ENCODE peak calls at places on chromosomes 16 and 17, in five cellular contexts. One of them, this sample, is unnamed.

GRCh38 chr17:45156242-45156641 is 5.4 kb upstream of the HEXIM2 start:
- DNase-seq in dermis microvascular lymphatic vessel endothelial cell: no peak
- DNase-seq in fibroblast of pulmonary artery: no peak
- DNase-seq in stimulated activated CD4-positive, alpha-beta T cell treated with anti-CD3 and anti-CD28 coated beads, TNF-alpha, amount 100 ng/mL, for 24 hours: no peak
- DNase-seq in epithelial cell of prostate: no peak
- DNase-seq in this sample: no peak

GRCh38 chr16:13767215-13767614 is 152.7 kb upstream of the ERCC4 start:
- DNase-seq in epithelial cell of prostate: no peak
- DNase-seq in fibroblast of pulmonary artery: no peak
- DNase-seq in dermis microvascular lymphatic vessel endothelial cell: no peak
- DNase-seq in stimulated activated CD4-positive, alpha-beta T cell treated with anti-CD3 and anti-CD28 coated beads, TNF-alpha, amount 100 ng/mL, for 24 hours: no peak
- DNase-seq in this sample: no peak

GRCh38 chr16:28183441-28183840 is 28.3 kb downstream of the XPO6 start:
- DNase-seq in epithelial cell of prostate: no peak
- DNase-seq in fibroblast of pulmonary artery: no peak
- DNase-seq in dermis microvascular lymphatic vessel endothelial cell: no peak
- DNase-seq in stimulated activated CD4-positive, alpha-beta T cell treated with anti-CD3 and anti-CD28 coated beads, TNF-alpha, amount 100 ng/mL, for 24 hours: no peak
- DNase-seq in this sample: no peak

GRCh38 chr16:86848821-86849220 is 270.5 kb downstream of the FOXL1 start:
- DNase-seq in stimulated activated CD4-positive, alpha-beta T cell treated with anti-CD3 and anti-CD28 coated beads, TNF-alpha, amount 100 ng/mL, for 24 hours: no peak
- DNase-seq in dermis microvascular lymphatic vessel endothelial cell: no peak
- DNase-seq in fibroblast of pulmonary artery: no peak
- DNase-seq in epithelial cell of prostate: no peak
- DNase-seq in this sample: no peak

GRCh38 chr17:58156839-58157803 is 8.9 kb downstream of the OR4D1 start:
- DNase-seq in stimulated activated CD4-positive, alpha-beta T cell treated with anti-CD3 and anti-CD28 coated beads, TNF-alpha, amount 100 ng/mL, for 24 hours: peak
- DNase-seq in epithelial cell of prostate: no peak
- DNase-seq in fibroblast of pulmonary artery: no peak
- DNase-seq in dermis microvascular lymphatic vessel endothelial cell: no peak
- DNase-seq in this sample: peak

GRCh38 chr16:80981103-80981502 is 25.6 kb downstream of the CMC2 start:
- DNase-seq in fibroblast of pulmonary artery: no peak
- DNase-seq in stimulated activated CD4-positive, alpha-beta T cell treated with anti-CD3 and anti-CD28 coated beads, TNF-alpha, amount 100 ng/mL, for 24 hours: no peak
- DNase-seq in epithelial cell of prostate: no peak
- DNase-seq in dermis microvascular lymphatic vessel endothelial cell: no peak
- DNase-seq in this sample: no peak

GRCh38 chr16:58850627-58851024 is 116.5 kb upstream of the GOT2 start:
- DNase-seq in stimulated activated CD4-positive, alpha-beta T cell treated with anti-CD3 and anti-CD28 coated beads, TNF-alpha, amount 100 ng/mL, for 24 hours: no peak
- DNase-seq in epithelial cell of prostate: no peak
- DNase-seq in fibroblast of pulmonary artery: no peak
- DNase-seq in dermis microvascular lymphatic vessel endothelial cell: no peak
- DNase-seq in this sample: no peak

GRCh38 chr16:72791786-72792185 is 256.1 kb downstream of the ZFHX3 start:
- DNase-seq in dermis microvascular lymphatic vessel endothelial cell: no peak
- DNase-seq in epithelial cell of prostate: no peak
- DNase-seq in fibroblast of pulmonary artery: no peak
- DNase-seq in stimulated activated CD4-positive, alpha-beta T cell treated with anti-CD3 and anti-CD28 coated beads, TNF-alpha, amount 100 ng/mL, for 24 hours: no peak
- DNase-seq in this sample: no peak

GRCh38 chr16:852451-853185 is 52.1 kb upstream of the GNG13 start:
- DNase-seq in epithelial cell of prostate: no peak
- DNase-seq in dermis microvascular lymphatic vessel endothelial cell: no peak
- DNase-seq in fibroblast of pulmonary artery: no peak
- DNase-seq in stimulated activated CD4-positive, alpha-beta T cell treated with anti-CD3 and anti-CD28 coated beads, TNF-alpha, amount 100 ng/mL, for 24 hours: no peak
- DNase-seq in this sample: no peak

GRCh38 chr17:81153340-81153803 is 11.9 kb upstream of the PVALEF start:
- DNase-seq in dermis microvascular lymphatic vessel endothelial cell: peak
- DNase-seq in epithelial cell of prostate: no peak
- DNase-seq in stimulated activated CD4-positive, alpha-beta T cell treated with anti-CD3 and anti-CD28 coated beads, TNF-alpha, amount 100 ng/mL, for 24 hours: no peak
- DNase-seq in fibroblast of pulmonary artery: peak
- DNase-seq in this sample: no peak

GRCh38 chr17:82491196-82491530 is 28.4 kb upstream of the FOXK2 start:
- DNase-seq in epithelial cell of prostate: no peak
- DNase-seq in fibroblast of pulmonary artery: no peak
- DNase-seq in stimulated activated CD4-positive, alpha-beta T cell treated with anti-CD3 and anti-CD28 coated beads, TNF-alpha, amount 100 ng/mL, for 24 hours: no peak
- DNase-seq in dermis microvascular lymphatic vessel endothelial cell: no peak
- DNase-seq in this sample: no peak

GRCh38 chr16:89096768-89097527 is 3.3 kb downstream of the ACSF3 start:
- DNase-seq in stimulated activated CD4-positive, alpha-beta T cell treated with anti-CD3 and anti-CD28 coated beads, TNF-alpha, amount 100 ng/mL, for 24 hours: peak
- DNase-seq in epithelial cell of prostate: no peak
- DNase-seq in dermis microvascular lymphatic vessel endothelial cell: no peak
- DNase-seq in fibroblast of pulmonary artery: no peak
- DNase-seq in this sample: no peak

GRCh38 chr16:87924937-87925670 is 11.2 kb downstream of the CA5A start:
- DNase-seq in fibroblast of pulmonary artery: no peak
- DNase-seq in dermis microvascular lymphatic vessel endothelial cell: no peak
- DNase-seq in epithelial cell of prostate: peak
- DNase-seq in stimulated activated CD4-positive, alpha-beta T cell treated with anti-CD3 and anti-CD28 coated beads, TNF-alpha, amount 100 ng/mL, for 24 hours: no peak
- DNase-seq in this sample: no peak

GRCh38 chr17:45953561-45953960 is 45.5 kb upstream of the STH start:
- DNase-seq in fibroblast of pulmonary artery: no peak
- DNase-seq in stimulated activated CD4-positive, alpha-beta T cell treated with anti-CD3 and anti-CD28 coated beads, TNF-alpha, amount 100 ng/mL, for 24 hours: no peak
- DNase-seq in dermis microvascular lymphatic vessel endothelial cell: no peak
- DNase-seq in epithelial cell of prostate: no peak
- DNase-seq in this sample: no peak

GRCh38 chr17:5587431-5588032 is 3.2 kb upstream of the NLRP1 start:
- DNase-seq in dermis microvascular lymphatic vessel endothelial cell: peak
- DNase-seq in fibroblast of pulmonary artery: peak
- DNase-seq in epithelial cell of prostate: no peak
- DNase-seq in stimulated activated CD4-positive, alpha-beta T cell treated with anti-CD3 and anti-CD28 coated beads, TNF-alpha, amount 100 ng/mL, for 24 hours: no peak
- DNase-seq in this sample: peak

GRCh38 chr17:49583226-49583625 is 7.6 kb downstream of the NXPH3 start:
- DNase-seq in stimulated activated CD4-positive, alpha-beta T cell treated with anti-CD3 and anti-CD28 coated beads, TNF-alpha, amount 100 ng/mL, for 24 hours: no peak
- DNase-seq in epithelial cell of prostate: no peak
- DNase-seq in dermis microvascular lymphatic vessel endothelial cell: no peak
- DNase-seq in fibroblast of pulmonary artery: no peak
- DNase-seq in this sample: no peak

GRCh38 chr17:8939496-8940334 is 25.8 kb downstream of the PIK3R5 start:
- DNase-seq in epithelial cell of prostate: no peak
- DNase-seq in fibroblast of pulmonary artery: no peak
- DNase-seq in stimulated activated CD4-positive, alpha-beta T cell treated with anti-CD3 and anti-CD28 coated beads, TNF-alpha, amount 100 ng/mL, for 24 hours: no peak
- DNase-seq in dermis microvascular lymphatic vessel endothelial cell: no peak
- DNase-seq in this sample: no peak

GRCh38 chr17:30717290-30718098 is 107.0 kb downstream of the CRLF3 start:
- DNase-seq in stimulated activated CD4-positive, alpha-beta T cell treated with anti-CD3 and anti-CD28 coated beads, TNF-alpha, amount 100 ng/mL, for 24 hours: no peak
- DNase-seq in dermis microvascular lymphatic vessel endothelial cell: no peak
- DNase-seq in fibroblast of pulmonary artery: no peak
- DNase-seq in epithelial cell of prostate: no peak
- DNase-seq in this sample: no peak

GRCh38 chr16:22373662-22374310 is 633 bp downstream of the CDR2 start:
- DNase-seq in stimulated activated CD4-positive, alpha-beta T cell treated with anti-CD3 and anti-CD28 coated beads, TNF-alpha, amount 100 ng/mL, for 24 hours: peak
- DNase-seq in epithelial cell of prostate: no peak
- DNase-seq in fibroblast of pulmonary artery: no peak
- DNase-seq in dermis microvascular lymphatic vessel endothelial cell: no peak
- DNase-seq in this sample: no peak

GRCh38 chr17:11122908-11123307 is 118.1 kb upstream of the SHISA6 start:
- DNase-seq in fibroblast of pulmonary artery: no peak
- DNase-seq in stimulated activated CD4-positive, alpha-beta T cell treated with anti-CD3 and anti-CD28 coated beads, TNF-alpha, amount 100 ng/mL, for 24 hours: no peak
- DNase-seq in dermis microvascular lymphatic vessel endothelial cell: no peak
- DNase-seq in epithelial cell of prostate: no peak
- DNase-seq in this sample: no peak

GRCh38 chr17:68762911-68763310 is 161.7 kb upstream of the FAM20A start:
- DNase-seq in epithelial cell of prostate: no peak
- DNase-seq in stimulated activated CD4-positive, alpha-beta T cell treated with anti-CD3 and anti-CD28 coated beads, TNF-alpha, amount 100 ng/mL, for 24 hours: no peak
- DNase-seq in fibroblast of pulmonary artery: no peak
- DNase-seq in dermis microvascular lymphatic vessel endothelial cell: no peak
- DNase-seq in this sample: no peak